ENCODE peak calls at places on chromosomes 1 and 21, in five cellular contexts. O is activated gamma-delta T cell treated with Interleukin-2 at 50 U/mL for 16 hours; K is mesenchymal stem cell; B is transverse colon; S is stimulated activated CD8-positive, alpha-beta memory T cell treated with anti-CD3 and anti-CD28 coated beads, Interleukin-4, amount 100 ng/mL, for 4 hours. C is an unnamed sample.

GRCh38 chr1:157390646-157391045 is 161.7 kb downstream of the FCRL5 start:
- DNase-seq in O (no peak), K (peak), B (no peak), S (no peak), C (no peak)

GRCh38 chr1:156154317-156154749 is 948 bp downstream of the SEMA4A start:
- DNase-seq in O (no peak), K (peak), B (peak), S (no peak), C (no peak)

GRCh38 chr21:33419538-33420123 is 16.4 kb downstream of the IFNGR2 start:
- DNase-seq in O (no peak), K (peak), B (no peak), S (no peak), C (no peak)

GRCh38 chr1:159076753-159077656 is at the start of gene AIM2:
- DNase-seq in O (peak), K (peak), B (peak), S (peak), C (no peak)

GRCh38 chr1:6012529-6013318 is 20.5 kb upstream of the NPHP4 start:
- DNase-seq in O (no peak), K (no peak), B (no peak), S (no peak), C (no peak)

GRCh38 chr1:35539824-35540261 is 17.4 kb downstream of the KIAA0319L start:
- DNase-seq in O (no peak), K (peak), B (no peak), S (no peak), C (no peak)

GRCh38 chr1:208243522-208243850 is 698 bp downstream of the PLXNA2 start:
- DNase-seq in O (no peak), K (no peak), B (no peak), S (no peak), C (no peak)

GRCh38 chr1:31944205-31945089 is 6.3 kb upstream of the PTP4A2 start:
- DNase-seq in O (peak), K (peak), B (peak), S (peak), C (no peak)

GRCh38 chr1:217506878-217507277 is 124.0 kb downstream of the GPATCH2 start:
- DNase-seq in O (no peak), K (no peak), B (no peak), S (no peak), C (no peak)

GRCh38 chr1:27876341-27877114 is 4.2 kb downstream of the THEMIS2 start:
- DNase-seq in O (no peak), K (no peak), B (no peak), S (no peak), C (no peak)

GRCh38 chr1:168811213-168811612 is 82.2 kb upstream of the DPT start:
- DNase-seq in O (no peak), K (no peak), B (no peak), S (no peak), C (no peak)

GRCh38 chr1:20390589-20391331 is 95.2 kb downstream of the CAMK2N1 start:
- DNase-seq in O (no peak), K (no peak), B (no peak), S (no peak), C (no peak)

C was measured in cerebellar nuclear complex.